ENCODE peak calls at places on chromosomes 2 and 18, in six cellular contexts. One of them, this sample, is unnamed.
A peak's percentile ranks its signal among the peaks of the same experiment; 100 is the strongest.

GRCh38 chr2:49306925-49307324 is 152.6 kb upstream of the FSHR start:
- DNase-seq in GM23338: no peak
- DNase-seq in CD8-positive, alpha-beta T cell: no peak
- DNase-seq in heart right ventricle: no peak
- DNase-seq in mesendoderm: no peak
- DNase-seq in GM23248: no peak
- DNase-seq in this sample: no peak

GRCh38 chr2:3689998-3690748 is 13.2 kb upstream of the DCDC2C start:
- DNase-seq in GM23248: no peak
- DNase-seq in CD8-positive, alpha-beta T cell: no peak
- DNase-seq in mesendoderm: no peak
- DNase-seq in GM23338: no peak
- DNase-seq in heart right ventricle: no peak
- DNase-seq in this sample: no peak

GRCh38 chr2:199955007-199955338 is 318 bp downstream of the TYW5 start:
- DNase-seq in heart right ventricle: no peak
- DNase-seq in mesendoderm: no peak
- DNase-seq in CD8-positive, alpha-beta T cell: no peak
- DNase-seq in GM23338: peak; percentile 75
- DNase-seq in GM23248: peak; percentile 67
- DNase-seq in this sample: no peak

GRCh38 chr2:127640082-127641072 is 5.6 kb upstream of the GPR17 start:
- DNase-seq in mesendoderm: peak; percentile 41
- DNase-seq in GM23248: peak; percentile 31
- DNase-seq in CD8-positive, alpha-beta T cell: peak; percentile 24
- DNase-seq in GM23338: peak; percentile 65
- DNase-seq in heart right ventricle: no peak
- DNase-seq in this sample: no peak

GRCh38 chr2:151771599-151772358 is 37.5 kb upstream of the NEB start:
- DNase-seq in heart right ventricle: peak; percentile 17
- DNase-seq in CD8-positive, alpha-beta T cell: no peak
- DNase-seq in GM23248: peak; percentile 89
- DNase-seq in GM23338: no peak
- DNase-seq in mesendoderm: no peak
- DNase-seq in this sample: no peak

GRCh38 chr2:222936705-222937104 is 75.9 kb downstream of the ACSL3 start:
- DNase-seq in GM23338: no peak
- DNase-seq in mesendoderm: no peak
- DNase-seq in CD8-positive, alpha-beta T cell: no peak
- DNase-seq in GM23248: no peak
- DNase-seq in heart right ventricle: no peak
- DNase-seq in this sample: no peak

GRCh38 chr2:64400103-64400728 is 53.7 kb upstream of the LGALSL start:
- DNase-seq in GM23338: no peak
- DNase-seq in mesendoderm: peak; percentile 27
- DNase-seq in GM23248: peak; percentile 18
- DNase-seq in CD8-positive, alpha-beta T cell: no peak
- DNase-seq in heart right ventricle: no peak
- DNase-seq in this sample: no peak

GRCh38 chr18:75213610-75214009 is 3.0 kb downstream of the TSHZ1 start:
- DNase-seq in mesendoderm: no peak
- DNase-seq in GM23338: no peak
- DNase-seq in GM23248: peak; percentile 51
- DNase-seq in CD8-positive, alpha-beta T cell: no peak
- DNase-seq in heart right ventricle: no peak
- DNase-seq in this sample: no peak

GRCh38 chr2:98333922-98334321 is 12.3 kb upstream of the CNGA3 start:
- DNase-seq in GM23248: peak; percentile 13
- DNase-seq in mesendoderm: no peak
- DNase-seq in CD8-positive, alpha-beta T cell: no peak
- DNase-seq in heart right ventricle: no peak
- DNase-seq in GM23338: no peak
- DNase-seq in this sample: no peak

GRCh38 chr18:1026930-1027329 is 122.3 kb downstream of the ADCYAP1 start:
- DNase-seq in heart right ventricle: no peak
- DNase-seq in GM23338: no peak
- DNase-seq in mesendoderm: no peak
- DNase-seq in GM23248: no peak
- DNase-seq in CD8-positive, alpha-beta T cell: no peak
- DNase-seq in this sample: no peak

GRCh38 chr18:74396252-74397204 is 60.6 kb downstream of the DIPK1C start:
- DNase-seq in heart right ventricle: no peak
- DNase-seq in mesendoderm: no peak
- DNase-seq in GM23248: no peak
- DNase-seq in CD8-positive, alpha-beta T cell: no peak
- DNase-seq in GM23338: no peak
- DNase-seq in this sample: no peak

GRCh38 chr2:235992024-235992423 is 176.2 kb downstream of the GBX2 start:
- DNase-seq in GM23338: no peak
- DNase-seq in CD8-positive, alpha-beta T cell: no peak
- DNase-seq in heart right ventricle: no peak
- DNase-seq in GM23248: no peak
- DNase-seq in mesendoderm: no peak
- DNase-seq in this sample: no peak

GRCh38 chr2:45909677-45910191 is 258.3 kb downstream of the PRKCE start:
- DNase-seq in GM23338: no peak
- DNase-seq in CD8-positive, alpha-beta T cell: no peak
- DNase-seq in mesendoderm: no peak
- DNase-seq in GM23248: peak; percentile 30
- DNase-seq in heart right ventricle: no peak
- DNase-seq in this sample: no peak

GRCh38 chr2:196431957-196432356 is 207.6 kb upstream of the CCDC150 start:
- DNase-seq in CD8-positive, alpha-beta T cell: no peak
- DNase-seq in GM23248: peak; percentile 31
- DNase-seq in heart right ventricle: no peak
- DNase-seq in GM23338: peak; percentile 85
- DNase-seq in mesendoderm: peak; percentile 83
- DNase-seq in this sample: no peak

GRCh38 chr2:126952216-126952615 is 53.5 kb downstream of the TEX51 start:
- DNase-seq in mesendoderm: no peak
- DNase-seq in heart right ventricle: no peak
- DNase-seq in CD8-positive, alpha-beta T cell: no peak
- DNase-seq in GM23248: no peak
- DNase-seq in GM23338: no peak
- DNase-seq in this sample: no peak

GRCh38 chr2:84959045-84959493 is 11.9 kb upstream of the KCMF1 start:
- DNase-seq in GM23338: no peak
- DNase-seq in CD8-positive, alpha-beta T cell: no peak
- DNase-seq in mesendoderm: peak; percentile 81
- DNase-seq in GM23248: peak; percentile 88
- DNase-seq in heart right ventricle: no peak
- DNase-seq in this sample: no peak

GRCh38 chr2:27085670-27086089 is 892 bp upstream of the KHK start:
- DNase-seq in CD8-positive, alpha-beta T cell: peak; percentile 30
- DNase-seq in heart right ventricle: peak; percentile 77
- DNase-seq in GM23248: peak; percentile 87
- DNase-seq in GM23338: peak; percentile 65
- DNase-seq in mesendoderm: peak; percentile 64
- DNase-seq in this sample: peak; percentile 68

GRCh38 chr18:12958478-12958877 is 10.7 kb downstream of the SEH1L start:
- DNase-seq in CD8-positive, alpha-beta T cell: no peak
- DNase-seq in heart right ventricle: no peak
- DNase-seq in mesendoderm: no peak
- DNase-seq in GM23338: no peak
- DNase-seq in GM23248: no peak
- DNase-seq in this sample: no peak

GRCh38 chr18:31093880-31094279 is 8.3 kb downstream of the DSC2 start:
- DNase-seq in GM23338: no peak
- DNase-seq in heart right ventricle: no peak
- DNase-seq in GM23248: no peak
- DNase-seq in mesendoderm: no peak
- DNase-seq in CD8-positive, alpha-beta T cell: no peak
- DNase-seq in this sample: no peak
- H3K27ac ChIP-seq in GM23338: no peak overlapping the region
- H3K27ac ChIP-seq in heart right ventricle: no peak overlapping the region
- H3K27ac ChIP-seq in GM23248: no peak overlapping the region
- H3K27ac ChIP-seq in mesendoderm: no peak overlapping the region
- H3K27ac ChIP-seq in CD8-positive, alpha-beta T cell: no peak overlapping the region
- H3K27ac ChIP-seq in this sample: no peak overlapping the region

DNA sequence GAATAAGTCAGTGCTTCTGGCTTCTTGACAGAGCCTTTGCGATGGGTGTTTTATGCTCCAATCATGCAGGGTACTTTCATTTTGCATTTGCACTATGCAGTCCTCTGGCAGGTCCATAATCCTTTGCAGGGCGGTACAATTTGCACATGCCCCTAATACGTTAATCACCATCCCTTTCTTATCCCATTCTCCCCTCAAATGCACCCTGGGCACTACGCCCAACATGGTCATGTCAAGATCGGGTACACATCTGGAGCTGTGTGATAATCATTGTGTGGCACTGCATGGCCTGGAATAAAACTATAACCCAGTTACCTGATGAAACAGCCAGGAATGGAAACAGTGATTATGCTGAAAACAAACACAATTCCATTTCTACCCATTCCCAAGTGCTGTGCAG is 27.7 kb downstream of the LOXHD1 start:
- DNase-seq in GM23248: no peak
- DNase-seq in mesendoderm: no peak
- DNase-seq in heart right ventricle: no peak
- DNase-seq in CD8-positive, alpha-beta T cell: no peak
- DNase-seq in GM23338: no peak
- DNase-seq in this sample: no peak
- H3K27ac ChIP-seq in GM23248: no peak overlapping the region
- H3K27ac ChIP-seq in mesendoderm: no peak overlapping the region
- H3K27ac ChIP-seq in heart right ventricle: no peak overlapping the region
- H3K27ac ChIP-seq in CD8-positive, alpha-beta T cell: no peak overlapping the region
- H3K27ac ChIP-seq in GM23338: no peak overlapping the region
- H3K27ac ChIP-seq in this sample: no peak overlapping the region

GRCh38 chr2:96940026-96940601 is 46.3 kb downstream of the FAM178B start:
- DNase-seq in GM23248: no peak
- DNase-seq in CD8-positive, alpha-beta T cell: no peak
- DNase-seq in heart right ventricle: no peak
- DNase-seq in GM23338: no peak
- DNase-seq in mesendoderm: no peak
- DNase-seq in this sample: no peak
- H3K27ac ChIP-seq in GM23248: no peak overlapping the region
- H3K27ac ChIP-seq in CD8-positive, alpha-beta T cell: no peak overlapping the region
- H3K27ac ChIP-seq in heart right ventricle: no peak overlapping the region
- H3K27ac ChIP-seq in GM23338: no peak overlapping the region
- H3K27ac ChIP-seq in mesendoderm: no peak overlapping the region
- H3K27ac ChIP-seq in this sample: no peak overlapping the region

DNA sequence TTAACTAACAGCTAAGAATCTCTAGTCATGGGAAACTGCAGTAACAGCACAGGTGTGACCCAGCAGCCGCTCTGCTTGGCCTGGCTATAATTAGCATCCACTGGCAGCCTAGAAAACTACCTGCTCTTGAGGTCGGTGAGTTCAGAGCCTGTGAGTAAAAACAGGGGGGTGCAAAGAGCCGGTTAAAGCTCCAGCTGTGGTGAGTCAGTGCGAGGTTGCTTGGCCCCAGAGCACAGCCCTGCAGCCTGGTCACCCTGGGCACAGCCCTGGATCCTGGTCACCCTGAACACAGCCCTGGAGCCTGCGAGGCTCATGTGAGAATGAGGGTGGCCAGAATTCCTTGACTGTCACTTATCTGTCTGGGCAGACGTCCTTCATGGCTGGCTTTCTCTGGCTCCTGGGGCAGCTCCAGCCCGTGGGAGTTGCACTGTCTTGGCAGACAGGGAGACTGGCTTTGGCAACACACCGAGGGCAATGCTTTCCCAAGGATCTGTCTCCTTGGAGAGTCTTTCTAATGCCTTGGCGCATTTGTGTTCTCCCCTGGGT is 249.9 kb upstream of the MEX3C start:
- DNase-seq in heart right ventricle: peak; percentile 7
- DNase-seq in GM23338: peak; percentile 24
- DNase-seq in GM23248: no peak
- DNase-seq in mesendoderm: peak; percentile 9
- DNase-seq in CD8-positive, alpha-beta T cell: no peak
- DNase-seq in this sample: no peak
- H3K27ac ChIP-seq in heart right ventricle: no peak overlapping the region
- H3K27ac ChIP-seq in GM23338: no peak overlapping the region
- H3K27ac ChIP-seq in GM23248: no peak overlapping the region
- H3K27ac ChIP-seq in mesendoderm: no peak overlapping the region
- H3K27ac ChIP-seq in CD8-positive, alpha-beta T cell: no peak overlapping the region
- H3K27ac ChIP-seq in this sample: no peak overlapping the region

GRCh38 chr2:207121784-207122183 is 44.0 kb downstream of the KLF7 start:
- DNase-seq in mesendoderm: peak; percentile 60
- DNase-seq in GM23338: no peak
- DNase-seq in CD8-positive, alpha-beta T cell: no peak
- DNase-seq in GM23248: peak; percentile 75
- DNase-seq in heart right ventricle: no peak
- DNase-seq in this sample: no peak
- H3K27ac ChIP-seq in mesendoderm: peak overlapping the region; percentile 88
- H3K27ac ChIP-seq in GM23338: no peak overlapping the region
- H3K27ac ChIP-seq in CD8-positive, alpha-beta T cell: no peak overlapping the region
- H3K27ac ChIP-seq in GM23248: peak overlapping the region; percentile 20
- H3K27ac ChIP-seq in heart right ventricle: peak overlapping the region; percentile 8
- H3K27ac ChIP-seq in this sample: no peak overlapping the region

DNA sequence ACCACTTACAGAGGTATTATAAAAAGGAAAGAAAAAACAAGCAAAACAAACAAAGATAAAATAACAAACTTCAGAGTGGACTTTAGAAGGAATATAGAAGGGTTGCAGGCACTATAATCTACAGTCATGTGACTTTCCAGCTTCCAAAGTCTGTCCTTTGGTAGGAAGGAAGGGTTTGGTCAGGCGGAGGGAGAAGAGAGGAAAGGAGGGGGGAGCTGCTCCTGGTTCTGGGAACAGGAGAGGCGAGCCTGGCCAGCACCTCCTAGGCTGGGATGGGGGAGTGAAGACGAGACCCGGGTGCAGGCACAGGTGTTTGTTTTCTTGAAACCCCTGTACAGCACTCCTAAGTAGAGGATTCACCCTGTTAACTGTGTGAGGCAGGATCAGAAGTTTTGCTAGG is 53.8 kb upstream of the GATA6 start:
- DNase-seq in GM23338: no peak
- DNase-seq in mesendoderm: no peak
- DNase-seq in heart right ventricle: peak; percentile 8
- DNase-seq in GM23248: no peak
- DNase-seq in CD8-positive, alpha-beta T cell: no peak
- DNase-seq in this sample: no peak
- H3K27ac ChIP-seq in GM23338: no peak overlapping the region
- H3K27ac ChIP-seq in mesendoderm: no peak overlapping the region
- H3K27ac ChIP-seq in heart right ventricle: no peak overlapping the region
- H3K27ac ChIP-seq in GM23248: no peak overlapping the region
- H3K27ac ChIP-seq in CD8-positive, alpha-beta T cell: no peak overlapping the region
- H3K27ac ChIP-seq in this sample: no peak overlapping the region

GRCh38 chr2:6982934-6983589 is 65.8 kb downstream of the RNF144A start:
- DNase-seq in heart right ventricle: no peak
- DNase-seq in GM23248: no peak
- DNase-seq in CD8-positive, alpha-beta T cell: no peak
- DNase-seq in mesendoderm: no peak
- DNase-seq in GM23338: peak; percentile 16
- DNase-seq in this sample: no peak
- H3K27ac ChIP-seq in heart right ventricle: peak overlapping the region; percentile 62
- H3K27ac ChIP-seq in GM23248: no peak overlapping the region
- H3K27ac ChIP-seq in CD8-positive, alpha-beta T cell: no peak overlapping the region
- H3K27ac ChIP-seq in mesendoderm: no peak overlapping the region
- H3K27ac ChIP-seq in GM23338: no peak overlapping the region
- H3K27ac ChIP-seq in this sample: peak overlapping the region; percentile 55

This sample was measured in caudate nucleus.